ENCODE peak calls at places on chromosomes 6 and 20, in five cellular contexts. R, L, M, W and J are unnamed samples. For H3K9me3, the result is how much of the 10 kb centered on the place peaks cover.

GRCh38 chr6:32177182-32177787 is 920 bp upstream of the RNF5 start:
- DNase-seq in R (no peak), L (peak), M (peak), W (no peak), J (no peak)

GRCh38 chr6:165042912-165043311 is 266.5 kb downstream of the C6orf118 start:
- DNase-seq in R (no peak), L (no peak), M (no peak), W (no peak), J (no peak)

GRCh38 chr20:62277253-62277652 is 25.5 kb upstream of the ADRM1 start:
- DNase-seq in R (no peak), L (no peak), M (no peak), W (no peak), J (no peak)

GRCh38 chr20:52145587-52145986 is 46.0 kb downstream of the ZFP64 start:
- DNase-seq in R (no peak), L (no peak), M (no peak), W (no peak), J (no peak)

GRCh38 chr20:57218489-57218888 is 48.0 kb downstream of the BMP7 start:
- DNase-seq in R (no peak), L (no peak), M (no peak), W (no peak), J (no peak)

GRCh38 chr20:35702824-35703695 is 3.9 kb downstream of the ROMO1 start:
- DNase-seq in R (no peak), L (no peak), M (no peak), W (no peak), J (no peak)

GRCh38 chr6:21158149-21158548 is 435.4 kb upstream of the SOX4 start:
- DNase-seq in R (no peak), L (no peak), M (no peak), W (no peak), J (no peak)

GRCh38 chr6:128697392-128697689 is 176.9 kb upstream of the PTPRK start:
- DNase-seq in R (no peak), L (no peak), M (no peak), W (no peak), J (no peak)

GRCh38 chr6:105326216-105326615 is 76.7 kb downstream of the PREP start:
- DNase-seq in R (no peak), L (peak), M (no peak), W (no peak), J (no peak)

GRCh38 chr20:23626040-23626620 is 11.6 kb downstream of the CST3 start:
- DNase-seq in R (no peak), L (no peak), M (peak), W (peak), J (no peak)

GRCh38 chr6:85464722-85465150 is 14.9 kb downstream of the NT5E start:
- DNase-seq in R (no peak), L (no peak), M (no peak), W (peak), J (no peak)

GRCh38 chr6:74826318-74826717 is 379.5 kb downstream of the COL12A1 start:
- DNase-seq in R (no peak), L (no peak), M (no peak), W (no peak), J (no peak)

GRCh38 chr6:96542702-96543101 is 20.2 kb upstream of the FHL5 start:
- DNase-seq in R (peak), L (no peak), M (peak), W (peak), J (no peak)

GRCh38 chr6:370555-370954 is 21.0 kb upstream of the IRF4 start:
- DNase-seq in R (no peak), L (no peak), M (no peak), W (no peak), J (no peak)
- H3K9me3 ChIP-seq in R (under half), L (under half), M (under half), W (under half), J (under half)

GRCh38 chr6:22361576-22361975 is 64.7 kb upstream of the PRL start:
- DNase-seq in R (no peak), L (no peak), M (no peak), W (no peak), J (no peak)

GRCh38 chr6:22356362-22356940 is 59.6 kb upstream of the PRL start:
- DNase-seq in R (no peak), L (no peak), M (no peak), W (no peak), J (no peak)

GRCh38 chr6:22353036-22353560 is 56.3 kb upstream of the PRL start:
- DNase-seq in R (no peak), L (no peak), M (no peak), W (no peak), J (no peak)

GRCh38 chr6:22362361-22362760 is 65.5 kb upstream of the PRL start:
- DNase-seq in R (no peak), L (no peak), M (no peak), W (no peak), J (no peak)

DNA sequence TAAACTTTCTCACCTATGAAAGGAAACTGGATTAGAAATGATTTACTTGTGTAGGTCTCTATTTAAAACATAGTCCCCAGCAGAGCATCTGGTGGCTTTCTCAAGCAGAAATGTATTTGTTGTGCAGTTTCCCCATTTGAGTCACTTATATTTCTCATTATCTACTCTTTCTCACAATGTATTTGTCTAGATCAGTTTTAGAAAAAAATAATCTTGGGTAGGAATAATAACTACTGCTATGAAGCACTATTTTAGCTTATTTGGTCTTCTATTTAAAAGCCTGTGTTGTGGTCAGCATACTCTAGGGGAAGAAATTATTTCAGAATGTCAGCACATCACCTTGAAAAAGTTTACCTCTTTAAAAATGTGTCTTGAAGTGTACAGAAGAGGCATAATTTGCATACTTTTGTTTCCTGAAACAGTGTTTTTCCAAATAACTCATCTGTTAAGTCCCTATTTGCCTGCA is 60.9 kb upstream of the PRL start:
- DNase-seq in R (no peak), L (no peak), M (no peak), W (no peak), J (no peak)
- H3K9me3 ChIP-seq in R (under half), L (under half), M (under half), W (under half), J (under half)

GRCh38 chr20:56094228-56094627 is 88.9 kb upstream of the CBLN4 start:
- DNase-seq in R (no peak), L (no peak), M (no peak), W (no peak), J (no peak)

DNA sequence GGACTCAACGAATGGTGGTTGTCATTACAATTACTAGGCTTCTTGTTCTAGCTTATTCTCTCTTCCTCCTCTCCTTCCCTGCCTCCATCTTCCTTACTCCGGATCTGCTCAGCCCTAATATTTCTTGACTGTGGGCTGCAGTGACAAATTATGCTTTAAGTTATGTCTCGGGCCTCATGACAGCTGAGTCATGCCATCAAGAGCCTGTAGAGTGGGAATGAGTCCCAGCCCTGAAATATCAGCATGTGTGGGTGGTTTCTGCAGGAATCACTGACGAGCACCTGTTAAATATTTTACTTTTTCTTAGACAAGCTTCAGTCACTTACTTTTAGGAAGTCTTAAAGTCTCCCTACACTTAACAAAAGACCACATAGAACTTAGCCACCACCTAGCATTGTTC is 83.1 kb upstream of the CBLN4 start:
- DNase-seq in R (no peak), L (no peak), M (no peak), W (no peak), J (no peak)
- H3K9me3 ChIP-seq in R (under half), L (under half), M (under half), W (under half), J (under half)

GRCh38 chr6:168624540-168624939 is 183.6 kb downstream of the SMOC2 start:
- DNase-seq in R (no peak), L (no peak), M (no peak), W (no peak), J (no peak)

GRCh38 chr6:168625602-168626001 is 184.6 kb downstream of the SMOC2 start:
- DNase-seq in R (no peak), L (no peak), M (no peak), W (no peak), J (no peak)

GRCh38 chr6:168626046-168626445 is 185.1 kb downstream of the SMOC2 start:
- DNase-seq in R (no peak), L (no peak), M (no peak), W (no peak), J (no peak)

GRCh38 chr6:168623736-168624135 is 182.8 kb downstream of the SMOC2 start:
- DNase-seq in R (no peak), L (no peak), M (no peak), W (no peak), J (no peak)

GRCh38 chr6:168624948-168625347 is 184.0 kb downstream of the SMOC2 start:
- DNase-seq in R (no peak), L (no peak), M (no peak), W (no peak), J (no peak)
- H3K9me3 ChIP-seq in R (under half), L (under half), M (under half), W (under half), J (under half)

DNA sequence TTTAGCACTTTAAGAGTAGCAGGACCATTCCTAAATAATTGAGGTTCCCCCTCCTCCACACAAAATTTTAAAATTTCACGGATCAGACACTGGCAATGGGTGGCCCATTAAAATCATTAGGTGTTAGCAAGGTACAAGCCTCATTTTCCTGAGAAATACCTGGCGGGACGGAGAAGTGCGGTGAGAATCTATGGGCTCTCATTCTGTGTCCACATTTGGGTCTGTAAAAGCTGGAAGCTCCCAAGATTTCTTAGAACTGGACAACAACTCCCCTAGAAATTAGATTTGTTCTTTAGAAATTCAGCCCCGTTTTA is 5.9 kb downstream of the SIM1 start:
- DNase-seq in R (no peak), L (no peak), M (no peak), W (no peak), J (no peak)
- H3K9me3 ChIP-seq in R (under half), L (under half), M (under half), W (under half), J (under half)

GRCh38 chr20:56091635-56092180 is 86.4 kb upstream of the CBLN4 start:
- DNase-seq in R (no peak), L (no peak), M (no peak), W (no peak), J (no peak)
- H3K9me3 ChIP-seq in R (under half), L (under half), M (under half), W (under half), J (under half)

GRCh38 chr20:29123861-29124260 is 2133.6 kb upstream of the DEFB115 start:
- DNase-seq in R (no peak), L (no peak), M (no peak), W (no peak), J (no peak)
- H3K9me3 ChIP-seq in R (under half), L (under half), M (under half), W (under half), J (under half)

GRCh38 chr20:7220755-7221154 is 453.3 kb downstream of the BMP2 start:
- DNase-seq in R (no peak), L (no peak), M (no peak), W (no peak), J (no peak)
- H3K9me3 ChIP-seq in R (under half), L (under half), M (under half), W (under half), J (under half)

GRCh38 chr6:158969148-158969547 is 30.9 kb downstream of the RSPH3 start:
- DNase-seq in R (peak), L (no peak), M (no peak), W (peak), J (no peak)

GRCh38 chr6:158970640-158971291 is 29.2 kb downstream of the RSPH3 start:
- DNase-seq in R (no peak), L (no peak), M (no peak), W (no peak), J (no peak)

GRCh38 chr6:158977373-158977772 is 22.6 kb downstream of the RSPH3 start:
- DNase-seq in R (no peak), L (no peak), M (no peak), W (no peak), J (no peak)

DNA sequence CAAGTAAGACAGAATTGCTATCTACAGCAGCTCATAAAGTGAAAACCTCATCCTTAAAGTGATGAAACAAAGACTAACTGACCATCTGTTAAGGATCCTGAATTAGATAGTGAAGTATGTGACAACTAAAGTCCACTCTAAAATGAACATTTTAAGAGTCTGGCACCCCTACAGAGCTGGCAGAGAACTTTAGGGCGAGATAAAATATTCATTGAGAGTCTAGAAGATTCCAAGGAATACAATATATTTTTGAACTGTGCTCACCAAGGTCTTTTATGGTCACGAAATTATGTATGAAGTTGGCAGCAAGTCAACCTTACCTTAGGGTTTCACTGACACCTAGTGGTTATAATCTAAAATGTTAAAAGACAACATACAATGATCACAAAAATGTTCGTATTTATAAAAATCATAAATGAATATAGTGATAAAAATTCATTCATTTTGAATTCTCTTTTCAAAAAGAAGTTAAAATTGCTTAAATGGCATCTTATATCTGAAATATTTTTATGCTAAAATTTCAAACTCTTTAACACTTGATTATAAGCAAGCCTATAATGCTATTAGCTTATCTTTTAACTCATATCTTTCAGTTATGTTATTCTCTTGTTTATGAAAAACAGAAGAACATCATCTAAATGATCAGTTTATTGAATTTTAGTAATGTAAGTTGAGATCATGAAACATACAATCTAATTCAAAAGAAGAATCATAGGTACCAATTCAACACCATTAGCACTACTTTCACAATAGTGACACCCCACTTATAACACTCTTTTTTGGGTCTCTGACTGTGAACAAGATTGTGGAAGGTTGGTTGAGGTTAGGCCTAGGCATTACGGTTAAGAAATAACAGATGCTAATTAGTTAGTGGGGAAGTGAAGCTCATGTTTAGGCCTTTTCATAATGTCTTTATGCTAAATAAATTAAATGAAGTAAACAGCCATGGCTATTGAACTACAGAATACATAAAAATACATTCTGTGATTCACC is 27.5 kb downstream of the RSPH3 start:
- DNase-seq in R (peak), L (no peak), M (peak), W (peak), J (no peak)
- H3K9me3 ChIP-seq in R (under half), L (under half), M (under half), W (under half), J (under half)